ENCODE peak calls at places on chromosomes 16 and 17, in nine cellular contexts. One of them, this sample, is unnamed.

GRCh38 chr16:82108774-82109173 is 61.2 kb downstream of the MPHOSPH6 start:
- DNase-seq in BJ: no peak
- DNase-seq in NCI-H2081: no peak
- DNase-seq in prostate gland: no peak
- DNase-seq in C1 segment of cervical spinal cord: no peak
- DNase-seq in T47D: no peak
- DNase-seq in NCI-H1048: no peak
- DNase-seq in foreskin fibroblast: peak; percentile 57
- DNase-seq in hippocampal formation: no peak
- DNase-seq in this sample: peak; percentile 3

GRCh38 chr16:2836646-2837508 is 6.8 kb downstream of the ZG16B start:
- DNase-seq in BJ: no peak
- DNase-seq in NCI-H2081: no peak
- DNase-seq in prostate gland: no peak
- DNase-seq in C1 segment of cervical spinal cord: no peak
- DNase-seq in T47D: no peak
- DNase-seq in NCI-H1048: no peak
- DNase-seq in foreskin fibroblast: no peak
- DNase-seq in hippocampal formation: no peak
- DNase-seq in this sample: no peak

GRCh38 chr17:71494045-71494444 is 626.8 kb upstream of the SOX9 start:
- DNase-seq in BJ: peak; percentile 65
- DNase-seq in NCI-H2081: no peak
- DNase-seq in prostate gland: no peak
- DNase-seq in C1 segment of cervical spinal cord: no peak
- DNase-seq in T47D: no peak
- DNase-seq in NCI-H1048: no peak
- DNase-seq in foreskin fibroblast: peak; percentile 28
- DNase-seq in hippocampal formation: no peak
- DNase-seq in this sample: peak; percentile 80

GRCh38 chr17:76707985-76708807 is 2.6 kb downstream of the MXRA7 start:
- DNase-seq in BJ: no peak
- DNase-seq in NCI-H2081: no peak
- DNase-seq in prostate gland: no peak
- DNase-seq in C1 segment of cervical spinal cord: peak; percentile 68
- DNase-seq in T47D: no peak
- DNase-seq in NCI-H1048: no peak
- DNase-seq in foreskin fibroblast: no peak
- DNase-seq in hippocampal formation: peak; percentile 76
- DNase-seq in this sample: no peak

GRCh38 chr16:59683709-59684108 is 949.6 kb upstream of the GOT2 start:
- DNase-seq in BJ: no peak
- DNase-seq in NCI-H2081: no peak
- DNase-seq in prostate gland: no peak
- DNase-seq in C1 segment of cervical spinal cord: no peak
- DNase-seq in T47D: no peak
- DNase-seq in NCI-H1048: no peak
- DNase-seq in foreskin fibroblast: peak; percentile 21
- DNase-seq in hippocampal formation: no peak
- DNase-seq in this sample: no peak

GRCh38 chr17:72984145-72984924 is 108.2 kb downstream of the SLC39A11 start:
- DNase-seq in BJ: peak; percentile 51
- DNase-seq in NCI-H2081: no peak
- DNase-seq in prostate gland: no peak
- DNase-seq in C1 segment of cervical spinal cord: no peak
- DNase-seq in T47D: no peak
- DNase-seq in NCI-H1048: no peak
- DNase-seq in foreskin fibroblast: peak; percentile 80
- DNase-seq in hippocampal formation: no peak
- DNase-seq in this sample: peak; percentile 82

GRCh38 chr16:15899538-15900100 is 11.2 kb upstream of the CEP20 start:
- DNase-seq in BJ: peak; percentile 30
- DNase-seq in NCI-H2081: no peak
- DNase-seq in prostate gland: peak; percentile 64
- DNase-seq in C1 segment of cervical spinal cord: peak; percentile 3
- DNase-seq in T47D: peak; percentile 88
- DNase-seq in NCI-H1048: no peak
- DNase-seq in foreskin fibroblast: peak; percentile 84
- DNase-seq in hippocampal formation: no peak
- DNase-seq in this sample: peak; percentile 64

GRCh38 chr16:22053921-22054341 is 38.4 kb upstream of the VWA3A start:
- DNase-seq in BJ: no peak
- DNase-seq in NCI-H2081: no peak
- DNase-seq in prostate gland: no peak
- DNase-seq in C1 segment of cervical spinal cord: no peak
- DNase-seq in T47D: no peak
- DNase-seq in NCI-H1048: no peak
- DNase-seq in foreskin fibroblast: no peak
- DNase-seq in hippocampal formation: no peak
- DNase-seq in this sample: no peak

GRCh38 chr17:57485916-57486315 is 229.6 kb downstream of the MSI2 start:
- DNase-seq in BJ: no peak
- DNase-seq in NCI-H2081: no peak
- DNase-seq in prostate gland: no peak
- DNase-seq in C1 segment of cervical spinal cord: no peak
- DNase-seq in T47D: no peak
- DNase-seq in NCI-H1048: no peak
- DNase-seq in foreskin fibroblast: no peak
- DNase-seq in hippocampal formation: no peak
- DNase-seq in this sample: no peak